ENCODE peak calls at places on chromosomes 1 and 21, in four cellular contexts. One of them, this sample, is unnamed.

GRCh38 chr1:234579967-234580366 is 30.0 kb downstream of the IRF2BP2 start:
- DNase-seq in psoas muscle: no peak
- DNase-seq in OCI-LY7: peak; percentile 42
- DNase-seq in heart left ventricle: no peak
- DNase-seq in this sample: no peak

GRCh38 chr1:62142550-62142949 is 52.1 kb upstream of the L1TD1 start:
- DNase-seq in psoas muscle: no peak
- DNase-seq in heart left ventricle: no peak
- DNase-seq in OCI-LY7: no peak
- DNase-seq in this sample: no peak

GRCh38 chr1:111323231-111323630 is 32.6 kb downstream of the CHIA start:
- DNase-seq in heart left ventricle: no peak
- DNase-seq in OCI-LY7: no peak
- DNase-seq in psoas muscle: no peak
- DNase-seq in this sample: no peak

GRCh38 chr1:16984717-16985116 is 4.3 kb upstream of the MFAP2 start:
- DNase-seq in OCI-LY7: no peak
- DNase-seq in heart left ventricle: peak; percentile 82
- DNase-seq in psoas muscle: peak; percentile 88
- DNase-seq in this sample: peak; percentile 93

GRCh38 chr1:161913482-161914140 is 110.1 kb downstream of the OLFML2B start:
- DNase-seq in psoas muscle: no peak
- DNase-seq in heart left ventricle: no peak
- DNase-seq in OCI-LY7: no peak
- DNase-seq in this sample: no peak

GRCh38 chr1:192913683-192914082 is 104.8 kb downstream of the RGS2 start:
- DNase-seq in heart left ventricle: no peak
- DNase-seq in psoas muscle: no peak
- DNase-seq in OCI-LY7: no peak
- DNase-seq in this sample: no peak

GRCh38 chr21:42563261-42564045 is 49.8 kb downstream of the SLC37A1 start:
- DNase-seq in heart left ventricle: peak; percentile 34
- DNase-seq in OCI-LY7: no peak
- DNase-seq in psoas muscle: no peak
- DNase-seq in this sample: peak; percentile 38

GRCh38 chr1:16081636-16082035 is 8.2 kb upstream of the FAM131C start:
- DNase-seq in heart left ventricle: no peak
- DNase-seq in psoas muscle: no peak
- DNase-seq in OCI-LY7: no peak
- DNase-seq in this sample: no peak

GRCh38 chr1:17194133-17194475 is 10.8 kb upstream of the PADI1 start:
- DNase-seq in psoas muscle: no peak
- DNase-seq in OCI-LY7: no peak
- DNase-seq in heart left ventricle: no peak
- DNase-seq in this sample: no peak

GRCh38 chr1:198481661-198482060 is 58.8 kb downstream of the ATP6V1G3 start:
- DNase-seq in psoas muscle: no peak
- DNase-seq in OCI-LY7: no peak
- DNase-seq in heart left ventricle: no peak
- DNase-seq in this sample: no peak

GRCh38 chr21:34091032-34091431 is 17.7 kb downstream of the MRPS6 start:
- DNase-seq in psoas muscle: no peak
- DNase-seq in heart left ventricle: no peak
- DNase-seq in OCI-LY7: no peak
- DNase-seq in this sample: no peak

GRCh38 chr1:109792056-109792831 is 28.5 kb upstream of the EPS8L3 start:
- DNase-seq in OCI-LY7: no peak
- DNase-seq in heart left ventricle: peak; percentile 82
- DNase-seq in psoas muscle: peak; percentile 65
- DNase-seq in this sample: peak; percentile 77

DNA sequence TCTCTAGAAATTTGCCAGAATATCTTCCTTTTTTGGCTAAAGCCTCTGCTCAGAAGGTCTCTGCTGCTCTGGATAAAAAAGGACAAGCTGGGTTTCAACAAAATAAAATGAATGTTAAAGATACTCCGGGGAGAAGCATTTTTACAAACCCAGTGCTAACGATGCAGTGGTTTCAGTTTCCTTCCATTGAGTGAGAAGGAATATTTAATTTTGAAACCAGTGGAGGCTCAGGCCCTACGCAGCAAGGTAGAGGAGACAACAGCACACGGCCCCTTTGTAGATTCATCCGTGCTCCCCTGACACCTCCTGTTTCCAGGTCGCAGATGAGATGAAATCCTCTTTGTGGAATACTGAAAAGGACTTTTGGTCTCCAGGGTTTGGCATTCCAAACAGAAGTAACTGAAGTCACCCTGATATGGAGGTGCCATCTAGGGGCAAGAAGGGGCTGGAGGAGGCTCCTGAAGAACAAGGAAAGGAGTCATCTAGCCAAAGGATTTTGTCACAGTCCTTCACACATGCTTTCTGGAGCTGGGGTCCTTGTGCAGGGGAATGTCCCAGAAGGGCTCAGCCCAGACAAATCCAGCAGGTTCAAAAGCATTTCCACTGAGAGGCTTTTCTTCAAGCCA is 65.7 kb upstream of the SYT6 start:
- DNase-seq in heart left ventricle: no peak
- DNase-seq in OCI-LY7: no peak
- DNase-seq in psoas muscle: no peak
- DNase-seq in this sample: no peak
- TF ChIP-seq CTCF in heart left ventricle: no peak
- TF ChIP-seq CTCF in OCI-LY7: no peak
- TF ChIP-seq CTCF in psoas muscle: peak; percentile 25
- TF ChIP-seq CTCF in this sample: no peak

DNA sequence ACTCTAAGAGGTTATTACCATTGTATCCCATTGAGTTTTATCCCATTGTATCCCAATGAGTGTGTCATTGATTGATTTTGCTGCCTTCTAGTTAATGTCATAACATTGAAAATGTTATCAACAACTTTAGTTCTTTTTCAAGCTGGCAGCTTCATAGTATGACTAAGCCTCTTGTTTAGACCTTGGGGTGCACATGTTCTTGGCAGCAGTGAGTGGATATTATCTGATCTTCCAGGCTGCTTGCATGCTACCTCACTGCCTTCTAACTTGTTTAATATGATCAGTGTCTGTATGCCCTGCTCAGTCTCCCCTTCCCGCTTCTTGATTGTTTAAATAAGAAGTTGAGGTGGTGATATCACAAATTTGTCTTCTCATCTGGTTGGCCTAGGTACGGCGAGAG is 24.6 kb downstream of the NTPCR start:
- DNase-seq in psoas muscle: no peak
- DNase-seq in OCI-LY7: no peak
- DNase-seq in heart left ventricle: no peak
- DNase-seq in this sample: no peak
- H3K27ac ChIP-seq in psoas muscle: no peak overlapping the region
- H3K27ac ChIP-seq in OCI-LY7: no peak overlapping the region
- H3K27ac ChIP-seq in heart left ventricle: no peak overlapping the region
- H3K27ac ChIP-seq in this sample: no peak overlapping the region

DNA sequence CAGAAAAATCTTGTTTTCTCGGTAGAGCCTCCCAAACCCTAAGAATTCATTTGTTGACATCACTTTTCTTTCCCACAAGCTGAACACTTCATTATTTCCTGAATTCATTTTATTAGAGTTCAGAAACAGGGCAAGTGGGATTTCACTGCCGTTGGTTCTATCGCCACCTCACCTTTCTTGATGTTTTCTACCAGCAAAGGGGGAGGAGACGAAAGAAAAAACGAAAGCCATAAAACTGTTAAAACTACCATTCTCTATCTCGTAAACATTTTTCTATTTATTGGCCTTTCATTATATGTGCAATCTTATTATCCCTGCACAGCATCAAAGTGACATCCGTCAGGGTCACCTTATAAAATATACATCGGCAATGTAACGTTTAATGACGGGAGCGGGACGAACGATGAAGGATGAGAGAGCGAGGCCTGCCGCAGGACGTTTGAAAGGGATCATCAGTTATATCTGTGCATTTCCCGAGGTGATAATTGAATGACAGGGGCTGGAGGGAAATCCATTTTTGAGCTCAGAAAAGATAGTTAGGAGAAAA is 59.5 kb downstream of the SLC45A1 start:
- DNase-seq in OCI-LY7: no peak
- DNase-seq in heart left ventricle: no peak
- DNase-seq in psoas muscle: no peak
- DNase-seq in this sample: no peak
- H3K4me1 ChIP-seq in OCI-LY7: peaks cover 8% of the 10 kb centered on the region
- H3K4me1 ChIP-seq in heart left ventricle: peaks cover 81% of the 10 kb centered on the region
- H3K4me1 ChIP-seq in psoas muscle: peaks cover 97% of the 10 kb centered on the region
- H3K4me1 ChIP-seq in this sample: peaks cover 19% of the 10 kb centered on the region

GRCh38 chr1:32374193-32374592 is 11.9 kb downstream of the TSSK3 start:
- DNase-seq in OCI-LY7: no peak
- DNase-seq in heart left ventricle: no peak
- DNase-seq in psoas muscle: no peak
- DNase-seq in this sample: no peak

GRCh38 chr1:32367912-32368635 is 5.7 kb downstream of the TSSK3 start:
- DNase-seq in psoas muscle: no peak
- DNase-seq in heart left ventricle: no peak
- DNase-seq in OCI-LY7: no peak
- DNase-seq in this sample: no peak

GRCh38 chr1:32376199-32376598 is 13.9 kb downstream of the TSSK3 start:
- DNase-seq in psoas muscle: no peak
- DNase-seq in heart left ventricle: no peak
- DNase-seq in OCI-LY7: no peak
- DNase-seq in this sample: no peak

GRCh38 chr1:32377541-32378220 is 15.3 kb downstream of the TSSK3 start:
- DNase-seq in heart left ventricle: no peak
- DNase-seq in OCI-LY7: no peak
- DNase-seq in psoas muscle: no peak
- DNase-seq in this sample: no peak

DNA sequence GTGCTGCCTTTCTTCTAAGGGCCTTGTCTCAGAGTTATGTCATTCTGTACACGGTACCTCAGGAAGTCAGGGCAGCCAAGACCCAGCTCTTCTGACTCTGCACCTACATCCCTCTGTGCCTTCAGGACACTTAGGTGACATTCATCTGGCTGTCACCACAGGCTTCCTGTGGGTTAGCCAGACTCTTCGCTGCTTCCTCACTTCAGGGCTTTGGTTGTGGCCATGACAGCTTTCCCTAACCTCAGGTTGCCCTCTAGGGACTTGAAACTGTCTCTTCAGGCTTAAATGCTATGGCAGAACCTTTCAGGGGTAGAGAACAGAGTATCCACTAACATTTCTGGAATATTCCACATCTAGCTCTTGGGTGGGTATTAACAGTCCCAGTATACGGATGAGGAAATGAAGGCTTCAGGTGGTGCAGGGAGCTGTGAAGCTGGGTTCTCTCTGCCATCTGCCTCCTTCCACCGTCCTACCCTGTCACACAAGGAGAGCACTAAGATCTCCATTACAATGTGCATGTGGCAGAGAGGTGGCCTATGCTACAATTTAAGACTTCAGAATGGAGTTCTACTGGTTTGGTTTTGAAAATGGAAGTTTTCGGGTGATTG is 9.9 kb downstream of the TSSK3 start:
- DNase-seq in psoas muscle: no peak
- DNase-seq in OCI-LY7: peak; percentile 59
- DNase-seq in heart left ventricle: no peak
- DNase-seq in this sample: no peak
- TF ChIP-seq CTCF in psoas muscle: no peak
- TF ChIP-seq CTCF in OCI-LY7: peak; percentile 60
- TF ChIP-seq CTCF in heart left ventricle: no peak
- TF ChIP-seq CTCF in this sample: no peak

GRCh38 chr1:208239518-208240381 is 4.4 kb downstream of the PLXNA2 start:
- DNase-seq in heart left ventricle: no peak
- DNase-seq in psoas muscle: no peak
- DNase-seq in OCI-LY7: no peak
- DNase-seq in this sample: no peak
- H3K27ac ChIP-seq in heart left ventricle: peak overlapping the region; percentile 54
- H3K27ac ChIP-seq in psoas muscle: peak overlapping the region; percentile 54
- H3K27ac ChIP-seq in OCI-LY7: no peak overlapping the region
- H3K27ac ChIP-seq in this sample: no peak overlapping the region

GRCh38 chr1:41672641-41673313 is 188.3 kb upstream of the EDN2 start:
- DNase-seq in psoas muscle: no peak
- DNase-seq in OCI-LY7: no peak
- DNase-seq in heart left ventricle: no peak
- DNase-seq in this sample: no peak

GRCh38 chr1:41673355-41673754 is 188.9 kb upstream of the EDN2 start:
- DNase-seq in heart left ventricle: no peak
- DNase-seq in OCI-LY7: peak; percentile 78
- DNase-seq in psoas muscle: no peak
- DNase-seq in this sample: no peak

GRCh38 chr1:41674501-41674900 is 190.0 kb upstream of the EDN2 start:
- DNase-seq in OCI-LY7: no peak
- DNase-seq in heart left ventricle: no peak
- DNase-seq in psoas muscle: no peak
- DNase-seq in this sample: no peak

GRCh38 chr1:41672173-41672572 is 187.7 kb upstream of the EDN2 start:
- DNase-seq in heart left ventricle: no peak
- DNase-seq in OCI-LY7: no peak
- DNase-seq in psoas muscle: no peak
- DNase-seq in this sample: no peak

DNA sequence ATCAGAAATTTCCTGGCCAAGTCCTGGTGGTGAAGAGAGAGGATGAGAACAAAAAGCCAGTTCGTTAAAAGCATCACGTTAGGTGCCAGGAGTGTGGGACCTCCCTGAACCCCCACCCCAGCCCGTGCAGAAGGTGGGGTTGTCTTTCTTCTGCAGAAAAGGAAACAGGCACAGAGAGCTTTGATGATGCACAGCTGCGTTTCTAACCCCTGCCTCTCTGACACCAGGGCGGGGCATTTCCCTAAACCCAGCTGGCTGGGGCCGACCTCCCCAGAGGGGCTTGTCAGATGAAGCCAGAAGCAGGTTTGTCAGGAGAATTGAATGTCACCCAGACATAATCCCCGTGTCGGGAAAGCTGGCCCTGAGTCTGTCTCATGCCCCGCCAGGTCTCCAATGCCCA is 189.3 kb upstream of the EDN2 start:
- DNase-seq in heart left ventricle: no peak
- DNase-seq in OCI-LY7: peak; percentile 79
- DNase-seq in psoas muscle: no peak
- DNase-seq in this sample: no peak
- H3K4me1 ChIP-seq in heart left ventricle: no peaks in the 10 kb centered on the region
- H3K4me1 ChIP-seq in OCI-LY7: peaks cover 42% of the 10 kb centered on the region
- H3K4me1 ChIP-seq in psoas muscle: no peaks in the 10 kb centered on the region
- H3K4me1 ChIP-seq in this sample: no peaks in the 10 kb centered on the region

DNA sequence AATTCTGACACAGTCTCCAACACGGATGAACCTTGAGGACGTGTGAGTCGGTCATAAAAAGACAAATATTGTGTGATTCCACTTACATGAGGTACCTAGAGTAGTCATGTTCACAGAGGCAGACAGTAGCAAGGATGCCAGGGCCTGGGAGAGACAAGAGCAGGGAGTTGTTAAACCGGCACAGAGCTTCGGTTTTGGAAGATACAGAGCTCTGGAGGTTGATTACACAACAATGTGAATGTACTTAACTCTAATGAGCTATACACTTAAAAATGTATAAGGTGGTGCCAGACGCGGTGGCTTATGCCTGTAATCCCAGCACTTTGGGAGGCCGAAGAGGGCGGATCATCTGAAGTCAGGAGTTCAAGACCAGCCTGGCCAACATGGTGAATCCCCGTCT is 37.8 kb upstream of the NEK2 start:
- DNase-seq in heart left ventricle: no peak
- DNase-seq in psoas muscle: no peak
- DNase-seq in OCI-LY7: no peak
- DNase-seq in this sample: no peak
- TF ChIP-seq CTCF in heart left ventricle: no peak
- TF ChIP-seq CTCF in psoas muscle: no peak
- TF ChIP-seq CTCF in OCI-LY7: no peak
- TF ChIP-seq CTCF in this sample: no peak